ENCODE peak calls at places on chromosomes 12 and 14, in five cellular contexts. N is fibroblast of lung, I is astrocyte, A is mammary epithelial cell, U is GM23248. M is an unnamed sample.

GRCh38 chr14:104805326-104805678 is 4.4 kb downstream of the ZBTB42 start:
- DNase-seq in I (peak; percentile 73), U (peak; percentile 82), N (peak; percentile 86), A (no peak), M (peak; percentile 53)

GRCh38 chr12:122891661-122892525 is 4.0 kb downstream of the VPS37B start:
- DNase-seq in A (peak; percentile 89), U (peak; percentile 72), N (peak; percentile 85), I (peak; percentile 82), M (peak; percentile 88)

GRCh38 chr12:13573698-13574321 is 377.3 kb downstream of the EMP1 start:
- DNase-seq in U (peak; percentile 94), A (peak; percentile 82), I (peak; percentile 46), N (peak; percentile 57), M (no peak)

GRCh38 chr14:50830044-50830931 is 674 bp downstream of the NIN start:
- DNase-seq in A (peak; percentile 57), N (peak; percentile 52), U (peak; percentile 69), I (peak; percentile 34), M (peak; percentile 67)

GRCh38 chr14:77053046-77053841 is 24.7 kb upstream of the IRF2BPL start:
- DNase-seq in A (no peak), N (peak; percentile 74), U (peak; percentile 73), I (peak; percentile 58), M (peak; percentile 89)

GRCh38 chr12:107377596-107378385 is 284.4 kb upstream of the CRY1 start:
- DNase-seq in U (peak; percentile 69), N (peak; percentile 37), I (peak; percentile 32), A (no peak), M (no peak)

GRCh38 chr12:29591140-29592020 is 93.9 kb upstream of the OVCH1 start:
- DNase-seq in N (no peak), U (peak; percentile 69), I (no peak), A (no peak), M (peak; percentile 66)

GRCh38 chr14:75279739-75280447 is 1.3 kb downstream of the FOS start:
- DNase-seq in A (peak; percentile 11), N (peak; percentile 27), U (peak; percentile 57), I (no peak), M (peak; percentile 51)

GRCh38 chr12:27213830-27214787 is 30.0 kb upstream of the STK38L start:
- DNase-seq in U (no peak), I (no peak), N (no peak), A (no peak), M (no peak)

GRCh38 chr14:55772521-55772920 is 192.5 kb downstream of the KTN1 start:
- DNase-seq in U (no peak), N (no peak), I (no peak), A (no peak), M (no peak)

GRCh38 chr14:64937821-64938193 is 4.7 kb downstream of the GPX2 start:
- DNase-seq in N (peak; percentile 11), A (no peak), U (peak; percentile 46), I (no peak), M (peak; percentile 23)

GRCh38 chr14:100278702-100279101 is 27.5 kb downstream of the SLC25A29 start:
- DNase-seq in A (peak; percentile 69), I (peak; percentile 65), N (peak; percentile 74), U (peak; percentile 69), M (peak; percentile 78)

GRCh38 chr12:90940872-90941499 is 14.0 kb downstream of the CCER1 start:
- DNase-seq in I (peak; percentile 52), U (peak; percentile 76), A (peak; percentile 32), N (peak; percentile 63), M (peak; percentile 73)

GRCh38 chr12:47082283-47082962 is 2.7 kb upstream of the AMIGO2 start:
- DNase-seq in I (no peak), A (no peak), N (no peak), U (no peak), M (peak; percentile 11)

GRCh38 chr14:69044965-69045555 is 66.0 kb upstream of the ACTN1 start:
- DNase-seq in I (peak; percentile 91), A (peak; percentile 43), U (peak; percentile 52), N (peak; percentile 94), M (no peak)

GRCh38 chr12:8948711-8949524 is 527 bp downstream of the M6PR start:
- DNase-seq in N (peak; percentile 23), A (peak; percentile 35), U (peak; percentile 84), I (peak; percentile 6), M (peak; percentile 83)

GRCh38 chr12:44375694-44376093 is 500.4 kb downstream of the NELL2 start:
- DNase-seq in I (no peak), N (no peak), U (no peak), A (no peak), M (no peak)

GRCh38 chr12:124765571-124766489 is 97.8 kb downstream of the SCARB1 start:
- DNase-seq in N (peak; percentile 57), U (peak; percentile 37), I (peak; percentile 52), A (no peak), M (peak; percentile 13)

GRCh38 chr14:89428556-89429196 is 11.6 kb upstream of the FOXN3 start:
- DNase-seq in I (peak; percentile 54), A (peak; percentile 77), U (peak; percentile 46), N (peak; percentile 69), M (no peak)

GRCh38 chr12:58907326-58907855 is 12.9 kb downstream of the LRIG3 start:
- DNase-seq in A (no peak), N (peak; percentile 87), U (no peak), I (peak; percentile 85), M (no peak)

GRCh38 chr12:45670339-45671065 is 59.0 kb upstream of the ARID2 start:
- DNase-seq in U (peak; percentile 20), A (peak; percentile 53), I (no peak), N (no peak), M (no peak)

GRCh38 chr14:100731011-100731670 is 4.4 kb downstream of the DLK1 start:
- DNase-seq in A (no peak), N (no peak), U (no peak), I (no peak), M (no peak)

GRCh38 chr12:89731614-89732013 is 23.0 kb upstream of the ATP2B1 start:
- DNase-seq in A (peak; percentile 71), U (peak; percentile 91), N (peak; percentile 58), I (peak; percentile 48), M (peak; percentile 81)

GRCh38 chr12:91272456-91273063 is 89.9 kb upstream of the DCN start:
- DNase-seq in I (no peak), U (no peak), N (no peak), A (no peak), M (peak; percentile 45)

GRCh38 chr14:89349196-89350008 is 67.6 kb downstream of the FOXN3 start:
- DNase-seq in A (no peak), I (peak; percentile 41), N (peak; percentile 39), U (no peak), M (peak; percentile 76)

GRCh38 chr12:6852651-6853354 is 853 bp downstream of the USP5 start:
- DNase-seq in U (peak; percentile 90), I (peak; percentile 75), A (peak; percentile 81), N (peak; percentile 85), M (peak; percentile 85)

GRCh38 chr14:61514006-61514830 is 181.1 kb upstream of the HIF1A start:
- DNase-seq in A (peak; percentile 55), I (peak; percentile 80), N (peak; percentile 84), U (no peak), M (no peak)

GRCh38 chr12:108854055-108854452 is 3.3 kb downstream of the SSH1 start:
- DNase-seq in A (peak; percentile 82), N (peak; percentile 92), U (peak; percentile 91), I (peak; percentile 93), M (peak; percentile 96)

GRCh38 chr14:51293149-51293925 is 53.3 kb downstream of the TMX1 start:
- DNase-seq in N (peak; percentile 49), A (peak; percentile 37), U (peak; percentile 67), I (peak; percentile 47), M (peak; percentile 63)

DNA sequence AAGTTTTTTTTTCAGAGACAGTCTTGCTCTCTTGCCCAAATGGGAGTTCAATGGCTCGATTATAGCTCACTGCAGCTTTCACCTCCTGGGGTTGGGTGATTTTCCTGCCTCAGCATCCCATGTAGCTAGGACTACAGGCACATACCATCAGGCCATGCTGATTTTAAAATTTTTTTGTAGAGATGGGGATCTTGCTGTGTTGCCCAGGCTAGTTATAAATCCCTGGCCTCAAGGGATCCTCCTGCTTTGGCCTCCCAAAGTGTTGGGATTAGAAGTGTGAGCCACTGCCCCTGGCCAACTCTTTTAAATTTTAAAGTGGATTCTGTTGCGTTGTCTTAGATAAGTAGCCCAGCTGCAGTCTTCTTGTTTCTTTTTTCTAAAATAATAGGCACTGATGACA is 115.8 kb downstream of the RAD51B start:
- DNase-seq in N (no peak), A (no peak), I (no peak), U (no peak), M (no peak)
- H2AFZ ChIP-seq in N (no peak overlapping the region), A (no peak overlapping the region), I (no peak overlapping the region), U (no peak overlapping the region), M (no peak overlapping the region)

GRCh38 chr14:71321556-71322315 is 414.5 kb downstream of the PCNX1 start:
- DNase-seq in A (peak; percentile 89), U (peak; percentile 84), N (peak; percentile 74), I (peak; percentile 72), M (peak; percentile 54)
- H2AFZ ChIP-seq in A (peak overlapping the region; percentile 71), U (peak overlapping the region; percentile 72), N (peak overlapping the region; percentile 79), I (peak overlapping the region; percentile 57), M (peak overlapping the region; percentile 79)

DNA sequence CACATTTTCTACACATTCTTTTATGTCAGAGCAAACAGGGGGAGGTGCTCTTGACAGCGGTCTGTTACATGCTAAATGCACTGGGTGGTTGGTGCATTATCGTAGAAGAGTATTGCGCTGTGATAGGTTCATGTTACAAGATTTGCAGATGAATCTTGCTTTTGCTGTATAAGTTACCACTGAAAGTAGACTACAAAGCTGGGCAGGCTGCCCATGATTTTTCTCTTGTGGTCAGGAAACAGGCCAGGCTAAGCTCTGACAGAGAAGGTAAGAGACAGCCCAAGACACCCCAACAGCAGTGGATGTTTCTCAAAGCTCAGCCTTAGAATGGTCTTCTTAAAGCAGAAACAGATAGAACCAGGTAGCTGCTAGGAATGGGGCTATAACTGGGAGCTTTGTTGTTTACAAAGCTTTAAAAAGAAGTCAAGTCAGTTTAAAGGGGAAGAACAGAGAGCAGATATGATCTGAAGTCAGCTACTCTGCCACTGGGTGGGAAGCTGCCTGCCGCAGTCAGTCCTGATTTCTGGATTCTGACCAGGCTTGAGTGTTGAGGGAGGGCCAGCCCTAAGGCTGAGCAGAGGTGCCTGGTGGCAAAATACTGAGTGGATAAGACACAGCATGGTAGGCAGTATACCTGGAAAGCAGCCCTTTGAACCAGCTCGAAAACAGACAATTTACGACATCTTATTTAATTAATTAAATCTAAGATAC is 9.4 kb downstream of the KCNA1 start:
- DNase-seq in A (no peak), I (peak; percentile 65), N (peak; percentile 75), U (no peak), M (no peak)
- H2AFZ ChIP-seq in A (no peak overlapping the region), I (no peak overlapping the region), N (no peak overlapping the region), U (no peak overlapping the region), M (no peak overlapping the region)

DNA sequence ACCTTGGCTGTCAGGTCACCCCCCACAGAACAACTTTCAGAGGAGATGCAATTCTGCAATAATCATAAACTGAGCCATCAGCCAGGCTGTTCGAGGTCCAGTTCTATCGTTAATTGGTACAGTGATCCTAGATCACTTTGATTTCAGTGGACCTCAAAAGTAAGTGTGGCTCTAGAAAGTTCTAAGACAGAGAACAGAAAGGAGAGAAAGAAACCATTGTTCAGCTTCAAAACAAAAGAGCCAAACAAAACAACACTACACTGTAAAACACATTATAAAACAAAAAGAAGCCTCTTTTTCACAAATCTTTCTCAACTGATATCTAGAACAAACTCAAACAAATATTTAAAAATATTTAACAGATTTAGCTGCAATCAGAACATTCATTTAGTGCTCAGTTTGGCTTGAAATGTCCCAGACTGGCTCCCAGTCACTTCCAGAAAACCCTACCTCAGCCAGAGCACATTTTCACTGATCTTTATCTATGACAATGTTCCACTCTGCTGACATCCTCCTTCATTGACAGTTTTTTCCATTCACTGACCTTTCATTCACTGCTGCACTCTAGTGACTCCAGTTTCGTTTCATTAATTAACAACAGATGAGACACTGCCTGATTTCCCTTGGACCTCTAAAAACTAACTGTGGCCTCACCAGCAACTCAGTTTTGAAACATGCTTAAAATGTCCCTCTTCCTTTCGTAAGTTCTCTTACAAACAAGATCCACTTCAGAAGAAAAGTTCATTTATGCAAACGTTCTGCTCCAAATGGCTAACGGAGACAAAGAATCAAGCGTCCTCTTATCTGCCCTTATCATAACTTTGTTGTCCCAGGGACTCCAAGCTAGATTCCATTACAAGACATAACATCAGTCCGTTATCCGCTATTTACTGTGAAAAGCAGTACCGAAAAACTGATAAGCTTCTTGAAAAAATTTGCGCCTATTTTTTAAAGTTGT is 56.8 kb downstream of the DUSP16 start:
- DNase-seq in I (peak; percentile 49), N (peak; percentile 59), A (no peak), U (peak; percentile 89), M (peak; percentile 82)
- H2AFZ ChIP-seq in I (no peak overlapping the region), N (no peak overlapping the region), A (no peak overlapping the region), U (peak overlapping the region; percentile 74), M (no peak overlapping the region)